ENCODE peak calls at places on chromosomes 7 and 10, in seven cellular contexts. One of them, this sample, is unnamed.
A peak's percentile ranks its signal among the peaks of the same experiment; 100 is the strongest.

GRCh38 chr7:229184-229964 is 37.0 kb downstream of the FAM20C start:
- DNase-seq in retinal pigment epithelial cell: no peak
- DNase-seq in testis: peak; percentile 85
- DNase-seq in NT2/D1: no peak
- DNase-seq in mammary epithelial cell: no peak
- DNase-seq in heart left ventricle: peak; percentile 87
- DNase-seq in aorta: peak; percentile 93
- DNase-seq in this sample: peak; percentile 97

GRCh38 chr7:85830982-85831381 is 644.1 kb upstream of the SEMA3D start:
- DNase-seq in retinal pigment epithelial cell: no peak
- DNase-seq in testis: no peak
- DNase-seq in NT2/D1: no peak
- DNase-seq in mammary epithelial cell: no peak
- DNase-seq in heart left ventricle: no peak
- DNase-seq in aorta: no peak
- DNase-seq in this sample: no peak

GRCh38 chr10:127386606-127387327 is 162.3 kb upstream of the NPS start:
- DNase-seq in retinal pigment epithelial cell: no peak
- DNase-seq in testis: no peak
- DNase-seq in NT2/D1: no peak
- DNase-seq in mammary epithelial cell: no peak
- DNase-seq in heart left ventricle: no peak
- DNase-seq in aorta: no peak
- DNase-seq in this sample: no peak

GRCh38 chr7:38102486-38102885 is 75.6 kb upstream of the STARD3NL start:
- DNase-seq in retinal pigment epithelial cell: peak; percentile 2
- DNase-seq in testis: no peak
- DNase-seq in NT2/D1: no peak
- DNase-seq in mammary epithelial cell: no peak
- DNase-seq in heart left ventricle: no peak
- DNase-seq in aorta: no peak
- DNase-seq in this sample: peak; percentile 83

GRCh38 chr10:68105820-68106219 is 3.5 kb upstream of the MYPN start:
- DNase-seq in retinal pigment epithelial cell: no peak
- DNase-seq in testis: no peak
- DNase-seq in NT2/D1: no peak
- DNase-seq in mammary epithelial cell: peak; percentile 75
- DNase-seq in heart left ventricle: no peak
- DNase-seq in aorta: no peak
- DNase-seq in this sample: peak; percentile 53

GRCh38 chr7:57505176-57505575 is 55.2 kb downstream of the ZNF716 start:
- DNase-seq in retinal pigment epithelial cell: no peak
- DNase-seq in testis: no peak
- DNase-seq in NT2/D1: no peak
- DNase-seq in mammary epithelial cell: no peak
- DNase-seq in heart left ventricle: no peak
- DNase-seq in aorta: no peak
- DNase-seq in this sample: no peak

GRCh38 chr7:414681-415560 is 104.7 kb downstream of the PDGFA start:
- DNase-seq in retinal pigment epithelial cell: no peak
- DNase-seq in testis: no peak
- DNase-seq in NT2/D1: no peak
- DNase-seq in mammary epithelial cell: no peak
- DNase-seq in heart left ventricle: peak; percentile 13
- DNase-seq in aorta: peak; percentile 63
- DNase-seq in this sample: no peak

GRCh38 chr7:68684246-68684850 is 913.9 kb upstream of the AUTS2 start:
- DNase-seq in retinal pigment epithelial cell: peak; percentile 96
- DNase-seq in testis: peak; percentile 50
- DNase-seq in NT2/D1: peak; percentile 35
- DNase-seq in mammary epithelial cell: no peak
- DNase-seq in heart left ventricle: no peak
- DNase-seq in aorta: no peak
- DNase-seq in this sample: peak; percentile 83

GRCh38 chr7:142549007-142549406 is 200.3 kb upstream of the PRSS1 start:
- DNase-seq in retinal pigment epithelial cell: no peak
- DNase-seq in testis: no peak
- DNase-seq in NT2/D1: no peak
- DNase-seq in mammary epithelial cell: peak; percentile 43
- DNase-seq in heart left ventricle: no peak
- DNase-seq in aorta: no peak
- DNase-seq in this sample: no peak

GRCh38 chr7:13217762-13218161 is 530.3 kb downstream of the ARL4A start:
- DNase-seq in retinal pigment epithelial cell: peak; percentile 58
- DNase-seq in testis: no peak
- DNase-seq in NT2/D1: no peak
- DNase-seq in mammary epithelial cell: no peak
- DNase-seq in heart left ventricle: no peak
- DNase-seq in aorta: no peak
- DNase-seq in this sample: no peak

GRCh38 chr10:87092861-87093460 is 1.7 kb downstream of the GLUD1 start:
- DNase-seq in retinal pigment epithelial cell: no peak
- DNase-seq in testis: no peak
- DNase-seq in NT2/D1: peak; percentile 57
- DNase-seq in mammary epithelial cell: peak; percentile 41
- DNase-seq in heart left ventricle: no peak
- DNase-seq in aorta: no peak
- DNase-seq in this sample: peak; percentile 62

GRCh38 chr10:8404721-8405120 is 350.2 kb downstream of the GATA3 start:
- DNase-seq in retinal pigment epithelial cell: no peak
- DNase-seq in testis: no peak
- DNase-seq in NT2/D1: no peak
- DNase-seq in mammary epithelial cell: peak; percentile 70
- DNase-seq in heart left ventricle: no peak
- DNase-seq in aorta: no peak
- DNase-seq in this sample: peak; percentile 32

GRCh38 chr7:25014735-25015134 is 34.8 kb upstream of the OSBPL3 start:
- DNase-seq in retinal pigment epithelial cell: no peak
- DNase-seq in testis: no peak
- DNase-seq in NT2/D1: no peak
- DNase-seq in mammary epithelial cell: peak; percentile 64
- DNase-seq in heart left ventricle: no peak
- DNase-seq in aorta: no peak
- DNase-seq in this sample: peak; percentile 70

GRCh38 chr7:43647772-43648643 is 65.1 kb downstream of the STK17A start:
- DNase-seq in retinal pigment epithelial cell: peak; percentile 100
- DNase-seq in testis: no peak
- DNase-seq in NT2/D1: no peak
- DNase-seq in mammary epithelial cell: peak; percentile 97
- DNase-seq in heart left ventricle: peak; percentile 73
- DNase-seq in aorta: peak; percentile 83
- DNase-seq in this sample: peak; percentile 99

GRCh38 chr7:94888542-94888941 is 18.9 kb upstream of the PPP1R9A start:
- DNase-seq in retinal pigment epithelial cell: no peak
- DNase-seq in testis: peak; percentile 55
- DNase-seq in NT2/D1: no peak
- DNase-seq in mammary epithelial cell: peak; percentile 8
- DNase-seq in heart left ventricle: no peak
- DNase-seq in aorta: no peak
- DNase-seq in this sample: peak; percentile 11

GRCh38 chr7:35646289-35647033 is 48.5 kb downstream of the HERPUD2 start:
- DNase-seq in retinal pigment epithelial cell: no peak
- DNase-seq in testis: no peak
- DNase-seq in NT2/D1: no peak
- DNase-seq in mammary epithelial cell: no peak
- DNase-seq in heart left ventricle: no peak
- DNase-seq in aorta: no peak
- DNase-seq in this sample: no peak

GRCh38 chr7:42315631-42316030 is 78.6 kb upstream of the GLI3 start:
- DNase-seq in retinal pigment epithelial cell: no peak
- DNase-seq in testis: no peak
- DNase-seq in NT2/D1: no peak
- DNase-seq in mammary epithelial cell: peak; percentile 17
- DNase-seq in heart left ventricle: no peak
- DNase-seq in aorta: no peak
- DNase-seq in this sample: peak; percentile 93

GRCh38 chr7:134995239-134996096 is 9.2 kb downstream of the AGBL3 start:
- DNase-seq in retinal pigment epithelial cell: no peak
- DNase-seq in testis: no peak
- DNase-seq in NT2/D1: no peak
- DNase-seq in mammary epithelial cell: no peak
- DNase-seq in heart left ventricle: no peak
- DNase-seq in aorta: no peak
- DNase-seq in this sample: peak; percentile 40

GRCh38 chr7:77244222-77244934 is 44.8 kb upstream of the FGL2 start:
- DNase-seq in retinal pigment epithelial cell: no peak
- DNase-seq in testis: no peak
- DNase-seq in NT2/D1: no peak
- DNase-seq in mammary epithelial cell: peak; percentile 38
- DNase-seq in heart left ventricle: no peak
- DNase-seq in aorta: no peak
- DNase-seq in this sample: no peak

GRCh38 chr10:125101581-125101980 is 58.8 kb downstream of the CTBP2 start:
- DNase-seq in retinal pigment epithelial cell: no peak
- DNase-seq in testis: no peak
- DNase-seq in NT2/D1: no peak
- DNase-seq in mammary epithelial cell: no peak
- DNase-seq in heart left ventricle: no peak
- DNase-seq in aorta: peak; percentile 22
- DNase-seq in this sample: no peak

GRCh38 chr10:79318369-79318768 is 28.9 kb upstream of the PPIF start:
- DNase-seq in retinal pigment epithelial cell: no peak
- DNase-seq in testis: no peak
- DNase-seq in NT2/D1: no peak
- DNase-seq in mammary epithelial cell: no peak
- DNase-seq in heart left ventricle: peak; percentile 18
- DNase-seq in aorta: peak; percentile 43
- DNase-seq in this sample: no peak

GRCh38 chr10:48527691-48528212 is 77.1 kb downstream of the ARHGAP22 start:
- DNase-seq in retinal pigment epithelial cell: no peak
- DNase-seq in testis: no peak
- DNase-seq in NT2/D1: no peak
- DNase-seq in mammary epithelial cell: no peak
- DNase-seq in heart left ventricle: no peak
- DNase-seq in aorta: no peak
- DNase-seq in this sample: no peak

GRCh38 chr10:110867807-110868465 is 3.8 kb upstream of the PDCD4 start:
- DNase-seq in retinal pigment epithelial cell: no peak
- DNase-seq in testis: no peak
- DNase-seq in NT2/D1: no peak
- DNase-seq in mammary epithelial cell: no peak
- DNase-seq in heart left ventricle: no peak
- DNase-seq in aorta: no peak
- DNase-seq in this sample: no peak

GRCh38 chr10:14838582-14839304 is 637 bp downstream of the HSPA14 start:
- DNase-seq in retinal pigment epithelial cell: no peak
- DNase-seq in testis: peak; percentile 54
- DNase-seq in NT2/D1: no peak
- DNase-seq in mammary epithelial cell: peak; percentile 17
- DNase-seq in heart left ventricle: peak; percentile 41
- DNase-seq in aorta: peak; percentile 77
- DNase-seq in this sample: peak; percentile 9

GRCh38 chr7:15086171-15086745 is 183.7 kb upstream of the DGKB start:
- DNase-seq in retinal pigment epithelial cell: no peak
- DNase-seq in testis: no peak
- DNase-seq in NT2/D1: no peak
- DNase-seq in mammary epithelial cell: no peak
- DNase-seq in heart left ventricle: no peak
- DNase-seq in aorta: no peak
- DNase-seq in this sample: no peak

GRCh38 chr10:34403512-34403911 is 411.6 kb downstream of the PARD3 start:
- DNase-seq in retinal pigment epithelial cell: no peak
- DNase-seq in testis: no peak
- DNase-seq in NT2/D1: no peak
- DNase-seq in mammary epithelial cell: peak; percentile 1
- DNase-seq in heart left ventricle: no peak
- DNase-seq in aorta: no peak
- DNase-seq in this sample: peak; percentile 48

GRCh38 chr10:71965623-71966022 is 1.4 kb downstream of the CHST3 start:
- DNase-seq in retinal pigment epithelial cell: no peak
- DNase-seq in testis: peak; percentile 64
- DNase-seq in NT2/D1: no peak
- DNase-seq in mammary epithelial cell: no peak
- DNase-seq in heart left ventricle: no peak
- DNase-seq in aorta: no peak
- DNase-seq in this sample: no peak

GRCh38 chr10:5665380-5666323 is 743 bp downstream of the ASB13 start:
- DNase-seq in retinal pigment epithelial cell: no peak
- DNase-seq in testis: peak; percentile 60
- DNase-seq in NT2/D1: no peak
- DNase-seq in mammary epithelial cell: peak; percentile 8
- DNase-seq in heart left ventricle: no peak
- DNase-seq in aorta: peak; percentile 82
- DNase-seq in this sample: no peak

GRCh38 chr7:101782886-101783285 is 34.5 kb upstream of the CUX1 start:
- DNase-seq in retinal pigment epithelial cell: no peak
- DNase-seq in testis: no peak
- DNase-seq in NT2/D1: no peak
- DNase-seq in mammary epithelial cell: no peak
- DNase-seq in heart left ventricle: no peak
- DNase-seq in aorta: no peak
- DNase-seq in this sample: no peak

GRCh38 chr7:2523941-2524807 is 4.6 kb downstream of the LFNG start:
- DNase-seq in retinal pigment epithelial cell: no peak
- DNase-seq in testis: peak; percentile 91
- DNase-seq in NT2/D1: no peak
- DNase-seq in mammary epithelial cell: peak; percentile 76
- DNase-seq in heart left ventricle: peak; percentile 92
- DNase-seq in aorta: peak; percentile 90
- DNase-seq in this sample: peak; percentile 69
- H3K4me3 ChIP-seq in retinal pigment epithelial cell: no peak overlapping the region
- H3K4me3 ChIP-seq in testis: no peak overlapping the region
- H3K4me3 ChIP-seq in NT2/D1: peak overlapping the region; percentile 40
- H3K4me3 ChIP-seq in mammary epithelial cell: peak overlapping the region; percentile 29
- H3K4me3 ChIP-seq in heart left ventricle: no peak overlapping the region
- H3K4me3 ChIP-seq in aorta: no peak overlapping the region
- H3K4me3 ChIP-seq in this sample: no peak overlapping the region

DNA sequence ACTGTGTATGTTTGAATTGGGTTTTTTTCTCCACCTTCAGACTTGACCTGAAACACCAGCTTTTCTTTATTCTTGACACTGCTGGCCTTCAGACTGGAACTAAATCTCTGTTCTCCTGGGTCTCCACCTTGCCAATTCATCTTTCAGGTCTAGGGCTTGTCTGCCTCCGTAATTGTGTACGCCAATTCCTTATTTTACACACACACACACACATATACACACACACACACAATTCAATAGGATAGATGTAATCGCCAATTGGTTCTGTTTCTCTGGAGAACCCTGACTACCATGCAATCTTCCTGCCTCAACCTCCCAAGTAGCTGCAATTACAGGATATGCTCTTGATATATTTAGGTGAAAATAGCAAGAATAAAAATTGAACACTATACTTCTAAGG is 6.7 kb upstream of the VCL start:
- DNase-seq in retinal pigment epithelial cell: no peak
- DNase-seq in testis: no peak
- DNase-seq in NT2/D1: no peak
- DNase-seq in mammary epithelial cell: no peak
- DNase-seq in heart left ventricle: no peak
- DNase-seq in aorta: no peak
- DNase-seq in this sample: no peak
- H3K4me3 ChIP-seq in retinal pigment epithelial cell: no peak overlapping the region
- H3K4me3 ChIP-seq in testis: no peak overlapping the region
- H3K4me3 ChIP-seq in NT2/D1: no peak overlapping the region
- H3K4me3 ChIP-seq in mammary epithelial cell: no peak overlapping the region
- H3K4me3 ChIP-seq in heart left ventricle: no peak overlapping the region
- H3K4me3 ChIP-seq in aorta: no peak overlapping the region
- H3K4me3 ChIP-seq in this sample: no peak overlapping the region

GRCh38 chr7:55774327-55775050 is 88.1 kb downstream of the SEPTIN14 start:
- DNase-seq in retinal pigment epithelial cell: no peak
- DNase-seq in testis: peak; percentile 68
- DNase-seq in NT2/D1: no peak
- DNase-seq in mammary epithelial cell: peak; percentile 90
- DNase-seq in heart left ventricle: no peak
- DNase-seq in aorta: no peak
- DNase-seq in this sample: peak; percentile 1
- H3K4me3 ChIP-seq in retinal pigment epithelial cell: no peak overlapping the region
- H3K4me3 ChIP-seq in testis: no peak overlapping the region
- H3K4me3 ChIP-seq in NT2/D1: peak overlapping the region; percentile 11
- H3K4me3 ChIP-seq in mammary epithelial cell: no peak overlapping the region
- H3K4me3 ChIP-seq in heart left ventricle: no peak overlapping the region
- H3K4me3 ChIP-seq in aorta: no peak overlapping the region
- H3K4me3 ChIP-seq in this sample: no peak overlapping the region

GRCh38 chr7:158431055-158431940 is 156.3 kb downstream of the PTPRN2 start:
- DNase-seq in retinal pigment epithelial cell: no peak
- DNase-seq in testis: no peak
- DNase-seq in NT2/D1: no peak
- DNase-seq in mammary epithelial cell: no peak
- DNase-seq in heart left ventricle: no peak
- DNase-seq in aorta: no peak
- DNase-seq in this sample: no peak
- H3K4me3 ChIP-seq in retinal pigment epithelial cell: no peak overlapping the region
- H3K4me3 ChIP-seq in testis: no peak overlapping the region
- H3K4me3 ChIP-seq in NT2/D1: no peak overlapping the region
- H3K4me3 ChIP-seq in mammary epithelial cell: no peak overlapping the region
- H3K4me3 ChIP-seq in heart left ventricle: no peak overlapping the region
- H3K4me3 ChIP-seq in aorta: no peak overlapping the region
- H3K4me3 ChIP-seq in this sample: no peak overlapping the region